ENCODE peak calls at places on chromosomes 5 and 9, in nine cellular contexts. E, K, W, D, B, J, N, I and A are unnamed samples.

GRCh38 chr9:98087420-98088354 is 31.2 kb downstream of the NANS start:
- DNase-seq in E (peak), K (peak), W (peak), D (peak), B (peak), J (no peak), N (peak), I (peak), A (no peak)

GRCh38 chr9:100674419-100675122 is 96.7 kb downstream of the CAVIN4 start:
- DNase-seq in E (no peak), K (no peak), W (no peak), D (no peak), B (no peak), J (no peak), N (no peak), I (no peak), A (no peak)

GRCh38 chr5:56253924-56254323 is 20.8 kb upstream of the ANKRD55 start:
- DNase-seq in E (no peak), K (no peak), W (no peak), D (no peak), B (no peak), J (no peak), N (no peak), I (no peak), A (no peak)

GRCh38 chr5:10747678-10748622 is 13.1 kb downstream of the DAP start:
- DNase-seq in E (no peak), K (no peak), W (no peak), D (no peak), B (no peak), J (no peak), N (no peak), I (no peak), A (no peak)

GRCh38 chr5:179904463-179905143 is 3.1 kb downstream of the TBC1D9B start:
- DNase-seq in E (no peak), K (no peak), W (no peak), D (no peak), B (no peak), J (no peak), N (no peak), I (no peak), A (no peak)

GRCh38 chr5:152523964-152524363 is 118.9 kb upstream of the NMUR2 start:
- DNase-seq in E (no peak), K (no peak), W (no peak), D (no peak), B (no peak), J (no peak), N (no peak), I (no peak), A (no peak)

GRCh38 chr9:126148994-126149393 is 177.6 kb upstream of the MVB12B start:
- DNase-seq in E (no peak), K (no peak), W (no peak), D (no peak), B (no peak), J (no peak), N (no peak), I (no peak), A (no peak)

GRCh38 chr5:41822036-41822435 is 48.2 kb downstream of the OXCT1 start:
- DNase-seq in E (no peak), K (peak), W (no peak), D (no peak), B (no peak), J (no peak), N (no peak), I (no peak), A (no peak)

GRCh38 chr5:63916786-63917185 is 45.5 kb downstream of the HTR1A start:
- DNase-seq in E (peak), K (no peak), W (no peak), D (no peak), B (peak), J (no peak), N (peak), I (no peak), A (no peak)

GRCh38 chr9:19682416-19682815 is 106.4 kb downstream of the SLC24A2 start:
- DNase-seq in E (no peak), K (no peak), W (no peak), D (no peak), B (no peak), J (no peak), N (no peak), I (no peak), A (no peak)

GRCh38 chr5:50727149-50727496 is 60.7 kb downstream of the PARP8 start:
- DNase-seq in E (peak), K (no peak), W (no peak), D (no peak), B (no peak), J (no peak), N (peak), I (no peak), A (no peak)

GRCh38 chr5:28165116-28165515 is 1126.7 kb upstream of the CDH9 start:
- DNase-seq in E (peak), K (no peak), W (peak), D (no peak), B (peak), J (no peak), N (peak), I (no peak), A (no peak)

GRCh38 chr5:103211858-103212500 is 46.6 kb upstream of the MACIR start:
- DNase-seq in E (peak), K (no peak), W (no peak), D (no peak), B (no peak), J (no peak), N (no peak), I (no peak), A (no peak)

GRCh38 chr9:33448159-33448511 is 742 bp upstream of the AQP3 start:
- DNase-seq in E (no peak), K (no peak), W (no peak), D (no peak), B (no peak), J (no peak), N (no peak), I (no peak), A (no peak)
- H3K4me3 ChIP-seq in E (no peak), K (peak), W (no peak), D (peak), B (no peak), J (no peak), N (no peak), I (no peak), A (peak)

GRCh38 chr5:175448276-175448675 is 4.3 kb upstream of the DRD1 start:
- DNase-seq in E (no peak), K (no peak), W (no peak), D (no peak), B (no peak), J (no peak), N (no peak), I (no peak), A (no peak)

GRCh38 chr5:175447571-175447970 is 3.6 kb upstream of the DRD1 start:
- DNase-seq in E (no peak), K (no peak), W (no peak), D (no peak), B (no peak), J (no peak), N (no peak), I (no peak), A (no peak)

GRCh38 chr5:175444905-175445456 is 999 bp upstream of the DRD1 start:
- DNase-seq in E (no peak), K (peak), W (no peak), D (no peak), B (no peak), J (no peak), N (no peak), I (no peak), A (no peak)

GRCh38 chr5:175444060-175444904 is at the start of gene DRD1:
- DNase-seq in E (peak), K (peak), W (peak), D (no peak), B (peak), J (peak), N (peak), I (peak), A (peak)

DNA sequence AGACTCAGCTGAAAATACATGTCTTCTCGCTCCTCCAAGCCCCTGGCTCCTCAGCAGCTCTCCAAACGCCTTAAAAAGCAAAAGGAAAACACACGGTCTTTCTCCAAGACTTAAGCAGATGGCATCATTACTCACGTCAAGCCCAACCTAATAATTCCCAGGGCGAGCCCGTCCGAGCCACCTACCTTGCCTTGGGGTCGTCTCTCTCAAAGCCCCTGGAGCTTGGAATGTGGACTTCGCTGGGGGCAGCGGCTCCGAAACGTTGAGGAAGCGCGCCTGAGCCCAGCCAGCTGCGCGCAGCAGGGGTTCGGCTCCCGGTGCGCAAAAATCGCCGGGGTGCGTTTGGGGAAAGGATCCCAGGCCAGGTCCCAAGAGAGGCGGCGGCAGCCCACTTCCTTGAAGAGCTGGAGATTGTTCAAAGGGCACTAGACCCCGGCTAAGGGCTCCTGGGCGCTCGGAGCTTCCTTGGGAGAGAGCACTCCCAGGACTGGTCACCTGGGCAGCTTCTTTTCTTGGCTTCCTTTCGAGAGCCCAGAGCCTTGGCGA is 395 bp downstream of the DRD1 start:
- DNase-seq in E (no peak), K (peak), W (peak), D (no peak), B (no peak), J (no peak), N (no peak), I (no peak), A (no peak)
- H3K4me3 ChIP-seq in E (no peak), K (peak), W (no peak), D (no peak), B (peak), J (no peak), N (peak), I (no peak), A (no peak)

GRCh38 chr9:134442087-134442470 is 115.8 kb downstream of the RXRA start:
- DNase-seq in E (peak), K (no peak), W (peak), D (peak), B (no peak), J (no peak), N (peak), I (no peak), A (peak)
- H3K4me3 ChIP-seq in E (no peak), K (no peak), W (no peak), D (no peak), B (no peak), J (no peak), N (no peak), I (no peak), A (peak)

DNA sequence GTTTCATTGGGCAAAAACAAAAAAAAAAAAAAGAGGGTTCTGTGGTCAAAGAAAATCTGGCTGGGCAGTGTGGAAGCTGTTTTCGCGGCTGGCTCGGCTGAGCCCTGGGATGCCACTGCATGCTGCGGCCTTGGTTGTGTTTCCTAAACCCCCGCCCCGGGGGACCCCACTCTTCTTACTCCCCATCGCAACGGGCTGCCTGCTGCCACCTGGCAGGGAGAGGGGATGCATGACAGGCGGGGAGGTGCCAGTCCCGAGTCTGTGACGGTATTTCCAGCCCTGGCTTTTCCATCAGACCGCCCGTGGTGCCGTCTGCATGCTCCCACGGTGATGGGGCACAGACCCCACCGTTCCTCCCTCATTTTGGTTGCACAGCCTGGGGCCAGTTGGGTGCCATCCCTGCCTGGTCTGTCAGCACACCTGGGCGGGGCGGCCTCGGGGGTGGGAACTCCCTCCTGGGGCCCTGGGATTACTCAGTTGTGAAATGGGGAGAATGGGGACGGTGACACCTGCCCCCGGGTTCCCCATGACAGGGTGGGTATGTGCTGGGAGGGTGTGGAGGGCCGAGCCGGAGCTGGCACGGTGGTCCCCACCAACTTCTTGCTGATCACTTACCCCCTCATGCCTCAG is 101.0 kb downstream of the RXRA start:
- DNase-seq in E (no peak), K (no peak), W (no peak), D (no peak), B (no peak), J (no peak), N (no peak), I (no peak), A (no peak)
- H3K4me3 ChIP-seq in E (no peak), K (no peak), W (no peak), D (no peak), B (no peak), J (no peak), N (no peak), I (no peak), A (no peak)